ENCODE peak calls at places on chromosomes 11 and 22, in eight cellular contexts. R is Right ventricle myocardium superior; F is activated naive CD8-positive, alpha-beta T cell treated with anti-CD3 and anti-CD28 coated beads, Interleukin-2, amount 50 U/mL, for 24 hours; G is fibroblast of mammary gland; E is CD8-positive, alpha-beta T cell; K is NCI-H460; J is NB4; Z is T-helper 2 cell treated with Interferon-gamma antibody and Interleukin-4, amounts not matched to agents 5 μg/mL and 100 μg/mL, for 36 hours. C is an unnamed sample.
A peak's percentile ranks its signal among the peaks of the same experiment; 100 is the strongest.

GRCh38 chr22:47304854-47305253 is 542.4 kb downstream of the TBC1D22A start:
- DNase-seq in J (no peak), K (no peak), G (no peak), R (no peak), Z (no peak), E (no peak), F (no peak), C (no peak)

GRCh38 chr11:27910186-27910941 is 197.6 kb downstream of the KIF18A start:
- DNase-seq in Z (no peak), K (no peak), R (no peak), J (no peak), E (no peak), G (peak; percentile 81), F (no peak), C (no peak)

GRCh38 chr11:33375688-33376311 is 118.6 kb downstream of the HIPK3 start:
- DNase-seq in Z (no peak), E (no peak), K (no peak), G (peak; percentile 17), J (no peak), F (peak; percentile 5), R (no peak), C (no peak)

GRCh38 chr11:60428517-60428916 is 855 bp upstream of the MS4A5 start:
- DNase-seq in G (no peak), F (no peak), J (peak; percentile 7), E (no peak), R (no peak), K (no peak), Z (no peak), C (no peak)

GRCh38 chr11:119196833-119197483 is 9.2 kb upstream of the CBL start:
- DNase-seq in F (peak; percentile 69), G (peak; percentile 87), E (peak; percentile 50), J (peak; percentile 95), Z (peak; percentile 50), R (peak; percentile 8), K (peak; percentile 66), C (no peak)

GRCh38 chr22:49093192-49093880 is 734.3 kb downstream of the BRD1 start:
- DNase-seq in G (no peak), J (no peak), F (no peak), K (no peak), Z (no peak), E (no peak), R (no peak), C (no peak)

GRCh38 chr22:33076368-33076767 is 18.2 kb upstream of the SYN3 start:
- DNase-seq in J (peak; percentile 16), G (peak; percentile 11), E (no peak), K (no peak), Z (no peak), F (no peak), R (no peak), C (no peak)

GRCh38 chr11:69638941-69639681 is 1.8 kb upstream of the CCND1 start:
- DNase-seq in J (peak; percentile 92), G (peak; percentile 96), F (peak; percentile 37), K (peak; percentile 91), E (no peak), R (peak; percentile 94), Z (no peak), C (peak; percentile 79)

GRCh38 chr11:10902301-10902700 is 44.4 kb upstream of the ZBED5 start:
- DNase-seq in K (no peak), G (no peak), F (no peak), J (peak; percentile 63), R (no peak), E (no peak), Z (no peak), C (no peak)

GRCh38 chr11:111438846-111439520 is 59.9 kb upstream of the POU2AF1 start:
- DNase-seq in F (no peak), R (no peak), G (no peak), K (no peak), Z (no peak), E (no peak), J (no peak), C (no peak)

GRCh38 chr22:43186272-43187170 is at the start of gene TTLL12:
- DNase-seq in K (peak; percentile 39), E (peak; percentile 38), J (peak; percentile 72), G (no peak), Z (peak; percentile 60), R (peak; percentile 75), F (peak; percentile 62), C (no peak)

GRCh38 chr11:114044042-114044871 is 15.3 kb upstream of the ZBTB16 start:
- DNase-seq in G (no peak), J (peak; percentile 28), E (no peak), R (no peak), Z (no peak), K (no peak), F (no peak), C (peak; percentile 68)

GRCh38 chr11:104946907-104947306 is 21.5 kb downstream of the CASP4 start:
- DNase-seq in G (peak; percentile 72), Z (no peak), F (no peak), K (peak; percentile 53), R (no peak), E (no peak), J (peak; percentile 68), C (no peak)

GRCh38 chr11:39786682-39787081 is 1672.8 kb downstream of the LRRC4C start:
- DNase-seq in G (no peak), Z (no peak), K (no peak), R (no peak), E (no peak), F (no peak), J (no peak), C (no peak)

GRCh38 chr22:39317084-39317755 is 2.2 kb downstream of the RPL3 start:
- DNase-seq in F (peak; percentile 41), R (no peak), J (peak; percentile 53), K (no peak), Z (no peak), G (no peak), E (no peak), C (no peak)

GRCh38 chr22:48346311-48346710 is 1481.4 kb downstream of the BRD1 start:
- DNase-seq in Z (no peak), G (no peak), K (no peak), F (no peak), J (no peak), E (no peak), R (peak; percentile 7), C (no peak)

GRCh38 chr11:119376197-119376847 is 5.2 kb downstream of the USP2 start:
- DNase-seq in R (peak; percentile 74), K (no peak), Z (no peak), E (no peak), G (no peak), F (no peak), J (no peak), C (no peak)

GRCh38 chr11:17434108-17434507 is 42.5 kb downstream of the ABCC8 start:
- DNase-seq in R (no peak), J (no peak), Z (no peak), K (no peak), E (no peak), G (no peak), F (no peak), C (no peak)

GRCh38 chr22:29635734-29636357 is 32.4 kb downstream of the NF2 start:
- DNase-seq in F (no peak), E (no peak), J (peak; percentile 69), R (no peak), G (peak; percentile 71), Z (no peak), K (peak; percentile 29), C (no peak)

C was measured in brain pericyte.